ENCODE peak calls at places on chromosomes 1 and 21, in ten cellular contexts. L, U, P, Z, R, A, W, F, V and K are unnamed samples.

GRCh38 chr1:85581802-85582686 is 1.5 kb downstream of the CCN1 start:
- DNase-seq in L (no peak), U (no peak), P (no peak), Z (peak; percentile 88), R (no peak), A (no peak), W (peak; percentile 71), F (no peak), V (peak; percentile 4), K (no peak)

GRCh38 chr1:54291276-54292014 is 91.5 kb downstream of the MRPL37 start:
- DNase-seq in L (no peak), U (no peak), P (no peak), Z (no peak), R (no peak), A (no peak), W (no peak), F (no peak), V (peak; percentile 80), K (no peak)

GRCh38 chr1:179369751-179370341 is 4.1 kb downstream of the AXDND1 start:
- DNase-seq in L (no peak), U (no peak), P (peak; percentile 15), Z (peak; percentile 84), R (no peak), A (peak; percentile 36), W (peak; percentile 62), F (peak; percentile 8), V (peak; percentile 44), K (peak; percentile 39)

GRCh38 chr1:46205794-46206193 is 2.7 kb downstream of the LURAP1 start:
- DNase-seq in L (no peak), U (no peak), P (no peak), Z (no peak), R (no peak), A (no peak), W (no peak), F (no peak), V (no peak), K (no peak)

GRCh38 chr1:29875557-29876028 is 639.3 kb downstream of the PTPRU start:
- DNase-seq in L (no peak), U (no peak), P (no peak), Z (peak; percentile 11), R (no peak), A (no peak), W (no peak), F (no peak), V (peak; percentile 29), K (no peak)

GRCh38 chr1:78825561-78825960 is 175.9 kb downstream of the IFI44 start:
- DNase-seq in L (no peak), U (no peak), P (no peak), Z (peak; percentile 43), R (no peak), A (no peak), W (no peak), F (no peak), V (no peak), K (no peak)

GRCh38 chr1:168714012-168714411 is 15.0 kb downstream of the DPT start:
- DNase-seq in L (no peak), U (no peak), P (no peak), Z (no peak), R (no peak), A (no peak), W (no peak), F (no peak), V (no peak), K (no peak)

GRCh38 chr21:45385549-45386050 is 19.4 kb upstream of the COL18A1 start:
- DNase-seq in L (no peak), U (no peak), P (no peak), Z (no peak), R (no peak), A (no peak), W (no peak), F (no peak), V (no peak), K (no peak)

GRCh38 chr21:43778469-43779335 is 2.6 kb upstream of the CSTB start:
- DNase-seq in L (no peak), U (no peak), P (no peak), Z (no peak), R (no peak), A (no peak), W (no peak), F (no peak), V (no peak), K (no peak)

GRCh38 chr1:3261007-3261968 is 192.3 kb downstream of the PRDM16 start:
- DNase-seq in L (no peak), U (no peak), P (no peak), Z (no peak), R (no peak), A (no peak), W (no peak), F (no peak), V (no peak), K (no peak)

GRCh38 chr1:201383647-201384405 is 6.3 kb upstream of the TNNT2 start:
- DNase-seq in L (no peak), U (no peak), P (no peak), Z (peak; percentile 56), R (no peak), A (no peak), W (peak; percentile 85), F (no peak), V (no peak), K (peak; percentile 71)

GRCh38 chr1:239956230-239956629 is 135.5 kb upstream of the FMN2 start:
- DNase-seq in L (no peak), U (no peak), P (no peak), Z (no peak), R (no peak), A (no peak), W (no peak), F (no peak), V (no peak), K (no peak)

GRCh38 chr1:69861641-69862040 is 293.9 kb downstream of the LRRC7 start:
- DNase-seq in L (no peak), U (no peak), P (no peak), Z (no peak), R (no peak), A (no peak), W (no peak), F (no peak), V (peak; percentile 16), K (no peak)

GRCh38 chr1:233253231-233254038 is 42.1 kb downstream of the PCNX2 start:
- DNase-seq in L (no peak), U (no peak), P (no peak), Z (no peak), R (no peak), A (peak; percentile 11), W (no peak), F (no peak), V (no peak), K (no peak)

GRCh38 chr1:67535474-67535873 is 105.3 kb upstream of the SERBP1 start:
- DNase-seq in L (peak; percentile 38), U (peak; percentile 23), P (peak; percentile 13), Z (peak; percentile 92), R (peak; percentile 74), A (peak; percentile 37), W (peak; percentile 82), F (peak; percentile 15), V (peak; percentile 13), K (peak; percentile 73)

GRCh38 chr1:181142096-181143043 is 53.9 kb downstream of the IER5 start:
- DNase-seq in L (peak; percentile 92), U (peak; percentile 91), P (peak; percentile 89), Z (peak; percentile 88), R (peak; percentile 92), A (peak; percentile 90), W (peak; percentile 78), F (peak; percentile 97), V (peak; percentile 85), K (no peak)

GRCh38 chr1:224203243-224204016 is 20.4 kb downstream of the DEGS1 start:
- DNase-seq in L (no peak), U (no peak), P (no peak), Z (peak; percentile 29), R (no peak), A (no peak), W (no peak), F (no peak), V (no peak), K (peak; percentile 51)

GRCh38 chr1:41343790-41344679 is 17.2 kb upstream of the FOXO6 start:
- DNase-seq in L (no peak), U (no peak), P (no peak), Z (no peak), R (no peak), A (no peak), W (no peak), F (no peak), V (no peak), K (no peak)

GRCh38 chr1:95197616-95198252 is 36.3 kb upstream of the RWDD3 start:
- DNase-seq in L (no peak), U (no peak), P (no peak), Z (peak; percentile 7), R (no peak), A (no peak), W (no peak), F (no peak), V (no peak), K (no peak)

GRCh38 chr1:202376247-202376646 is 27.7 kb downstream of the PPP1R12B start:
- DNase-seq in L (no peak), U (no peak), P (no peak), Z (peak; percentile 35), R (no peak), A (no peak), W (peak; percentile 20), F (no peak), V (no peak), K (peak; percentile 13)

GRCh38 chr1:70934197-70934961 is 113.2 kb downstream of the PTGER3 start:
- DNase-seq in L (no peak), U (no peak), P (no peak), Z (no peak), R (no peak), A (no peak), W (no peak), F (no peak), V (no peak), K (no peak)

GRCh38 chr1:31891280-31891679 is 46.9 kb downstream of the PTP4A2 start:
- DNase-seq in L (no peak), U (no peak), P (no peak), Z (no peak), R (no peak), A (no peak), W (no peak), F (peak; percentile 18), V (no peak), K (no peak)

GRCh38 chr1:79006564-79006963 is at the start of gene ADGRL4:
- DNase-seq in L (no peak), U (no peak), P (no peak), Z (peak; percentile 80), R (no peak), A (peak; percentile 41), W (peak; percentile 14), F (no peak), V (no peak), K (peak; percentile 3)